ENCODE peak calls at places on chromosomes 7 and 10, in five cellular contexts. Y, N, U, P and M are unnamed samples.

GRCh38 chr10:118729641-118730258 is 25.0 kb downstream of the CACUL1 start:
- DNase-seq in Y (no peak), N (no peak), U (no peak), P (no peak), M (no peak)

GRCh38 chr10:130064783-130065182 is 45.8 kb downstream of the C10orf143 start:
- DNase-seq in Y (no peak), N (no peak), U (no peak), P (no peak), M (no peak)

GRCh38 chr10:69801094-69801433 is 642 bp upstream of the COL13A1 start:
- DNase-seq in Y (peak), N (peak), U (peak), P (peak), M (no peak)

GRCh38 chr7:116329845-116330503 is 119.6 kb downstream of the TES start:
- DNase-seq in Y (no peak), N (no peak), U (no peak), P (no peak), M (no peak)

GRCh38 chr10:122062831-122063674 is 74.1 kb downstream of the TACC2 start:
- DNase-seq in Y (peak), N (peak), U (peak), P (peak), M (peak)

GRCh38 chr10:93680414-93681047 is 21.9 kb downstream of the FRA10AC1 start:
- DNase-seq in Y (peak), N (peak), U (peak), P (peak), M (no peak)

GRCh38 chr7:155947051-155947450 is 134.8 kb upstream of the SHH start:
- DNase-seq in Y (no peak), N (peak), U (peak), P (peak), M (no peak)

GRCh38 chr7:80134536-80135305 is at the start of gene GNAI1:
- DNase-seq in Y (peak), N (peak), U (peak), P (peak), M (peak)

GRCh38 chr7:96034940-96035727 is 262.8 kb downstream of the DYNC1I1 start:
- DNase-seq in Y (no peak), N (no peak), U (no peak), P (no peak), M (no peak)

GRCh38 chr7:4302203-4302905 is 379.7 kb upstream of the FOXK1 start:
- DNase-seq in Y (no peak), N (no peak), U (no peak), P (no peak), M (no peak)

GRCh38 chr10:100654835-100655759 is 90.3 kb upstream of the PAX2 start:
- DNase-seq in Y (no peak), N (no peak), U (no peak), P (no peak), M (no peak)

GRCh38 chr10:112967200-112967599 is 17.2 kb downstream of the TCF7L2 start:
- DNase-seq in Y (peak), N (peak), U (peak), P (peak), M (no peak)

GRCh38 chr7:137439829-137440433 is 96.4 kb upstream of the PTN start:
- DNase-seq in Y (no peak), N (peak), U (no peak), P (no peak), M (no peak)

GRCh38 chr7:20826243-20826642 is 39.6 kb upstream of the SP8 start:
- DNase-seq in Y (no peak), N (no peak), U (no peak), P (no peak), M (no peak)

GRCh38 chr7:150372271-150373048 is 3.8 kb downstream of the REPIN1 start:
- DNase-seq in Y (no peak), N (no peak), U (no peak), P (no peak), M (no peak)

GRCh38 chr7:48708635-48709034 is 215.7 kb upstream of the CDC14C start:
- DNase-seq in Y (peak), N (no peak), U (no peak), P (no peak), M (no peak)

GRCh38 chr10:119270893-119271361 is 63.6 kb downstream of the GRK5 start:
- DNase-seq in Y (peak), N (peak), U (peak), P (peak), M (peak)

GRCh38 chr10:69172241-69172998 is 7.6 kb upstream of the SUPV3L1 start:
- DNase-seq in Y (no peak), N (no peak), U (no peak), P (no peak), M (no peak)

GRCh38 chr10:5961405-5962100 is 15.8 kb downstream of the IL15RA start:
- DNase-seq in Y (no peak), N (no peak), U (no peak), P (no peak), M (no peak)

GRCh38 chr10:3906511-3907111 is 121.6 kb upstream of the KLF6 start:
- DNase-seq in Y (no peak), N (peak), U (no peak), P (peak), M (no peak)

GRCh38 chr7:30650455-30650854 is 31.8 kb downstream of the CRHR2 start:
- DNase-seq in Y (no peak), N (no peak), U (no peak), P (no peak), M (peak)

GRCh38 chr7:27183682-27184341 is 1.2 kb downstream of the HOXA11 start:
- DNase-seq in Y (no peak), N (no peak), U (no peak), P (no peak), M (peak)

GRCh38 chr10:96721207-96721572 is 876 bp upstream of the PIK3AP1 start:
- DNase-seq in Y (no peak), N (no peak), U (no peak), P (no peak), M (no peak)

GRCh38 chr10:71267508-71268240 is 51.4 kb upstream of the SLC29A3 start:
- DNase-seq in Y (no peak), N (no peak), U (no peak), P (no peak), M (no peak)

DNA sequence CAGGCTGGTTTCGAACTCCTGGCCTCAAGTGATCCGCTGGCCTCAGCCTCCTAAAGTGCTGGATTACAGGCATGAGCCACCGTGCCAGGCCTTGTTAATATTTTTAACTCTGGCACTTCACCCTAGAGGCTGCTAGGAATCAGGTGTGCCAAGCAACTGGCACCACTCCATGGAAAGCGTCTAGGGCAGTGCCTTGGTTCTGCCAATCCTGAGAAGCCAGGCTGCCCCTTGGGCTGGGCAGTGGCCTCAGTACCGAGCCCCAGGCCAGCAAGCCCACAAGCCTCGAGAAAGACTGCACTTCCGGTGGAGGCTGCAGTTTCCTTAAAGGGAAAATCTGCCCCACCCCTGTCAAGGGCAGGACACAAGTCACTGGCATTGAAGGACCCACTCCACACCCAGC is 11.3 kb downstream of the ALKBH4 start:
- DNase-seq in Y (no peak), N (no peak), U (no peak), P (no peak), M (no peak)
- H3K27ac ChIP-seq in Y (peak), N (no peak), U (no peak), P (no peak), M (no peak)

GRCh38 chr10:35546824-35547225 is 58.3 kb upstream of the GJD4 start:
- DNase-seq in Y (peak), N (peak), U (peak), P (peak), M (no peak)
- TF ChIP-seq CTCF in Y (no peak), N (no peak), U (peak), P (peak), M (no peak)

DNA sequence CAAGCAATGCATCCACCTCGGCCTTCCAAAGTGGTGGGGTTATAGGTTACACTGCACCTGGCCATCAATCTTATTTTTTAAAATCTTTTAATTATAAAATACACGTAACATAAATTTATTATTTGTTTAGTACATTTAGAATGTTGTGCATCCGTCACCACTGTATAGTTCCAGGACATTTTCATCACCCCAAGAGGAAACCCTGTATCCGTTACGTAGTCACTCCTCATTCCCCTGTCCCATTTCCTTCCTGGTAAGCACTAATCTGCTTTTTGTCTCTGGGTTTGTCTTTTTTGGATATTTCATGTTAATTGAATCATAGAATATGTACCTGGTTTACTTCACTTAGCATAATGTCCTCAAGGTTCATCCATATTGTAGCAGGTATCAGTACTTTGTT is 51.2 kb downstream of the MAPK8 start:
- DNase-seq in Y (no peak), N (no peak), U (no peak), P (no peak), M (no peak)
- H3K27ac ChIP-seq in Y (no peak), N (no peak), U (no peak), P (no peak), M (no peak)

GRCh38 chr7:153521370-153521769 is 530.8 kb upstream of the DPP6 start:
- DNase-seq in Y (no peak), N (no peak), U (no peak), P (no peak), M (no peak)
- TF ChIP-seq CTCF in Y (no peak), N (no peak), U (no peak), P (no peak), M (no peak)

GRCh38 chr7:37354661-37355131 is 94.0 kb downstream of the ELMO1 start:
- DNase-seq in Y (no peak), N (peak), U (no peak), P (peak), M (peak)
- H3K27ac ChIP-seq in Y (no peak), N (no peak), U (no peak), P (no peak), M (peak)

DNA sequence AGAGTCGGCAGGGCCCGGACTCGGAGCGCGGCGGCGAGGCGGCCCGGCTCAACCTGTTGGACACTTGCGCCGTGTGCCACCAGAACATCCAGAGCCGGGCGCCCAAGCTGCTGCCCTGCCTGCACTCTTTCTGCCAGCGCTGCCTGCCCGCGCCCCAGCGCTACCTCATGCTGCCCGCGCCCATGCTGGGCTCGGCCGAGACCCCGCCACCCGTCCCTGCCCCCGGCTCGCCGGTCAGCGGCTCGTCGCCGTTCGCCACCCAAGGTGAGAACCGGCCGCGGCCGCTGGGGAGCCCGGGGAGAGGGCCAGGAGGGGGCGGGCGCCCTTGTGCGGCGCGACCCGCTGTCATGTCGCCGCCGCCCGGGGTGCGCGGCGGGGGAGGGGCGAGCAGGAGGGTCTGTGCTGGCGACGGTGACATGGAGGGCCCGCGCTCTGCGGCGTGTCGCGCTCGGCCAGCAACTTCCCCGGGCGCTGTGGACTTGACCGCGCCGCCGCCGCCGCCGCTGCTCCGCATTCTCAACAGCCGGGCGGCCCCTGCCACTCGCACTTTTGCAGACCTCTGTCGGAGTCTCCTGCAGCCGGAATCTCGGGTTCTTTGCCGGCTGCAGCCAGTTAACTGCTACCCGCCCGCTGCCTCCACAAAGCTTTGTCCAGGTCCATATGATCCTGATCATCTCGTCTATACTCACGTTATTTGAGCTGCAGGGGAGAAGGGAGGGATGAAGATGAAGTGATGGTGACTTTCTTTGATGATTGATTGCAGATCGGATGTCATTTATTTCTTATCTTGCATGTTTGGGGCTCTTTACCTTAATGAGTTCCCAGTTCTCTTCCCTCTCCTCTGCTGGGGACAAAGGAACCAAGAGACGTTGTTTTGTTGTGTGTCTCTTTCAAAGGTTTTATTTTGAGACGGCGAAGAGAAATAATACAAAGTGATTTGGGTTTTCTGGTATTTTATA is 869 bp downstream of the TRIM24 start:
- DNase-seq in Y (peak), N (peak), U (peak), P (peak), M (peak)
- TF ChIP-seq CTCF in Y (peak), N (no peak), U (peak), P (no peak), M (no peak)

GRCh38 chr10:32961343-32961891 is 3.4 kb upstream of the ITGB1 start:
- DNase-seq in Y (no peak), N (no peak), U (no peak), P (no peak), M (no peak)
- H3K27ac ChIP-seq in Y (peak), N (peak), U (peak), P (peak), M (peak)

GRCh38 chr7:23249486-23249885 is 2.9 kb downstream of the GPNMB start:
- DNase-seq in Y (no peak), N (no peak), U (no peak), P (no peak), M (no peak)

GRCh38 chr7:23256731-23257130 is 10.2 kb downstream of the GPNMB start:
- DNase-seq in Y (no peak), N (no peak), U (no peak), P (no peak), M (no peak)

GRCh38 chr7:23254051-23254681 is 7.6 kb downstream of the GPNMB start:
- DNase-seq in Y (no peak), N (peak), U (no peak), P (peak), M (no peak)
- TF ChIP-seq CTCF in Y (no peak), N (no peak), U (no peak), P (no peak), M (no peak)

DNA sequence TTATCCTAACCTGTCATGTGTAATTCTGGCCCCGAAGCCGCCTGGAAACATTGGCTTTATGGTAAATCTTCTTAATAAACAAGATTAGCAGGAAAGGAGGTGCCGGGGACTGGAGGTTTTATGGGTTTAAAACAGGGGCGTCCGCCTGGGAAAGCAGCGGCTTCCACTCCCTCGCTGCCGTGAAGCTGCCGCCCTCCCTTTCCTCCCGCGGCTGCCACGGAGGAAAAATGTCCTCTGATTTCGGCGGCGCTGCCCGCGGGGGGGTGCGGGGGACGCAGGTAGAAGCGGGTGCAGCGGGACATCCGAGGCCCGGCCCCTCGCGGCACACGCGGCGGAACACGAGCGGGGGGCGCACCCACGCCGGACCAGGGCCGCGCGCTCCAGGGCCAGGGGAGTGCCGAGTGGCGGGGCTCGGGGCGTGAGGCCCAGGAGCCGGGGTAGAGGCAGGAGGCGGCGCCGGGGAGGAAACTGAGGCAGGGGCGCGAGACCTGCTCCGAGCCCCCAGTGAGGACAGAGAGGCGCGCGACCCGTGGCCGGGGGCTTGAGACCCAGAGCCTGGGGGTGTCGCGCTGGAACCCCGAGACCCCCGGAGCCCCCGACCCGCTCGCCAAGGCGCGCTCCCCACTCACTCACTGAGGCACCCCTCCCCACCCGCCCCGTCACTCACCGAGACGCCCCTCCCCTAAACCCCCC is 978 bp downstream of the PTPRN2 start:
- DNase-seq in Y (no peak), N (no peak), U (no peak), P (no peak), M (no peak)
- H3K27ac ChIP-seq in Y (no peak), N (no peak), U (no peak), P (no peak), M (no peak)